ENCODE peak calls at places on chromosomes 11 and 22, in six cellular contexts. One of them, this sample, is unnamed.

GRCh38 chr22:39253427-39254070 is 8.8 kb upstream of the PDGFB start:
- DNase-seq in IMR-90: peak
- DNase-seq in HepG2: no peak
- DNase-seq in K562: peak
- DNase-seq in SK-N-SH: no peak
- DNase-seq in GM12878: no peak
- DNase-seq in this sample: peak

GRCh38 chr11:77517753-77518152 is 43.9 kb upstream of the PAK1 start:
- DNase-seq in IMR-90: no peak
- DNase-seq in HepG2: no peak
- DNase-seq in K562: no peak
- DNase-seq in SK-N-SH: no peak
- DNase-seq in GM12878: no peak
- DNase-seq in this sample: no peak

GRCh38 chr11:108511851-108512474 is 13.8 kb upstream of the POGLUT3 start:
- DNase-seq in IMR-90: peak
- DNase-seq in HepG2: no peak
- DNase-seq in K562: no peak
- DNase-seq in SK-N-SH: no peak
- DNase-seq in GM12878: no peak
- DNase-seq in this sample: no peak

GRCh38 chr11:2751523-2752203 is 51.9 kb upstream of the KCNQ1OT1 start:
- DNase-seq in IMR-90: no peak
- DNase-seq in HepG2: no peak
- DNase-seq in K562: no peak
- DNase-seq in SK-N-SH: no peak
- DNase-seq in GM12878: no peak
- DNase-seq in this sample: no peak

GRCh38 chr11:81303265-81303664 is 1430.4 kb downstream of the FAM181B start:
- DNase-seq in IMR-90: no peak
- DNase-seq in HepG2: no peak
- DNase-seq in K562: no peak
- DNase-seq in SK-N-SH: no peak
- DNase-seq in GM12878: no peak
- DNase-seq in this sample: no peak

GRCh38 chr11:111352935-111353695 is 26.0 kb downstream of the POU2AF1 start:
- DNase-seq in IMR-90: no peak
- DNase-seq in HepG2: no peak
- DNase-seq in K562: no peak
- DNase-seq in SK-N-SH: no peak
- DNase-seq in GM12878: no peak
- DNase-seq in this sample: no peak

GRCh38 chr11:67054851-67055523 is 1.7 kb upstream of the RHOD start:
- DNase-seq in IMR-90: peak
- DNase-seq in HepG2: peak
- DNase-seq in K562: peak
- DNase-seq in SK-N-SH: peak
- DNase-seq in GM12878: no peak
- DNase-seq in this sample: peak

GRCh38 chr11:47973173-47973572 is 7.2 kb upstream of the PTPRJ start:
- DNase-seq in IMR-90: no peak
- DNase-seq in HepG2: no peak
- DNase-seq in K562: no peak
- DNase-seq in SK-N-SH: no peak
- DNase-seq in GM12878: no peak
- DNase-seq in this sample: no peak

GRCh38 chr22:31605851-31606585 is 56.0 kb downstream of the PISD start:
- DNase-seq in IMR-90: no peak
- DNase-seq in HepG2: no peak
- DNase-seq in K562: no peak
- DNase-seq in SK-N-SH: no peak
- DNase-seq in GM12878: no peak
- DNase-seq in this sample: no peak

GRCh38 chr22:29830585-29830984 is 7.5 kb downstream of the ASCC2 start:
- DNase-seq in IMR-90: no peak
- DNase-seq in HepG2: no peak
- DNase-seq in K562: no peak
- DNase-seq in SK-N-SH: no peak
- DNase-seq in GM12878: no peak
- DNase-seq in this sample: no peak

GRCh38 chr11:119774180-119774763 is 45.3 kb upstream of the NECTIN1 start:
- DNase-seq in IMR-90: peak
- DNase-seq in HepG2: peak
- DNase-seq in K562: no peak
- DNase-seq in SK-N-SH: no peak
- DNase-seq in GM12878: no peak
- DNase-seq in this sample: no peak

GRCh38 chr11:78350101-78350645 is 67.4 kb downstream of the GAB2 start:
- DNase-seq in IMR-90: peak
- DNase-seq in HepG2: no peak
- DNase-seq in K562: no peak
- DNase-seq in SK-N-SH: no peak
- DNase-seq in GM12878: peak
- DNase-seq in this sample: no peak

GRCh38 chr11:133500936-133501335 is 31.4 kb downstream of the OPCML start:
- DNase-seq in IMR-90: no peak
- DNase-seq in HepG2: no peak
- DNase-seq in K562: no peak
- DNase-seq in SK-N-SH: no peak
- DNase-seq in GM12878: no peak
- DNase-seq in this sample: no peak

GRCh38 chr11:6219359-6219758 is 14.0 kb downstream of the C11orf42 start:
- DNase-seq in IMR-90: peak
- DNase-seq in HepG2: no peak
- DNase-seq in K562: no peak
- DNase-seq in SK-N-SH: no peak
- DNase-seq in GM12878: no peak
- DNase-seq in this sample: peak

GRCh38 chr11:109553284-109553683 is 131.3 kb downstream of the C11orf87 start:
- DNase-seq in IMR-90: no peak
- DNase-seq in HepG2: no peak
- DNase-seq in K562: no peak
- DNase-seq in SK-N-SH: no peak
- DNase-seq in GM12878: no peak
- DNase-seq in this sample: no peak

GRCh38 chr11:65547446-65548125 is 10.6 kb downstream of the LTBP3 start:
- DNase-seq in IMR-90: no peak
- DNase-seq in HepG2: no peak
- DNase-seq in K562: no peak
- DNase-seq in SK-N-SH: no peak
- DNase-seq in GM12878: no peak
- DNase-seq in this sample: no peak
- TF ChIP-seq SMC3 in IMR-90: no peak
- TF ChIP-seq SMC3 in HepG2: no peak
- TF ChIP-seq SMC3 in K562: no peak
- TF ChIP-seq SMC3 in SK-N-SH: no peak
- TF ChIP-seq SMC3 in GM12878: no peak
- TF ChIP-seq SMC3 in this sample: no peak

GRCh38 chr11:128908391-128909246 is 17.5 kb downstream of the KCNJ5 start:
- DNase-seq in IMR-90: peak
- DNase-seq in HepG2: no peak
- DNase-seq in K562: no peak
- DNase-seq in SK-N-SH: peak
- DNase-seq in GM12878: no peak
- DNase-seq in this sample: peak
- TF ChIP-seq RAD21 in IMR-90: no peak
- TF ChIP-seq RAD21 in HepG2: no peak
- TF ChIP-seq RAD21 in K562: no peak
- TF ChIP-seq RAD21 in SK-N-SH: no peak
- TF ChIP-seq RAD21 in GM12878: no peak
- TF ChIP-seq RAD21 in this sample: no peak

GRCh38 chr22:46148336-46148735 is 2.0 kb upstream of the PPARA start:
- DNase-seq in IMR-90: no peak
- DNase-seq in HepG2: no peak
- DNase-seq in K562: no peak
- DNase-seq in SK-N-SH: no peak
- DNase-seq in GM12878: no peak
- DNase-seq in this sample: no peak

GRCh38 chr22:46147471-46148267 is 2.7 kb upstream of the PPARA start:
- DNase-seq in IMR-90: no peak
- DNase-seq in HepG2: peak
- DNase-seq in K562: no peak
- DNase-seq in SK-N-SH: no peak
- DNase-seq in GM12878: no peak
- DNase-seq in this sample: no peak

GRCh38 chr22:46146329-46146728 is 4.0 kb upstream of the PPARA start:
- DNase-seq in IMR-90: no peak
- DNase-seq in HepG2: no peak
- DNase-seq in K562: no peak
- DNase-seq in SK-N-SH: no peak
- DNase-seq in GM12878: no peak
- DNase-seq in this sample: no peak

GRCh38 chr22:46145896-46146295 is 4.4 kb upstream of the PPARA start:
- DNase-seq in IMR-90: no peak
- DNase-seq in HepG2: no peak
- DNase-seq in K562: no peak
- DNase-seq in SK-N-SH: no peak
- DNase-seq in GM12878: no peak
- DNase-seq in this sample: no peak

GRCh38 chr22:46147061-46147460 is 3.3 kb upstream of the PPARA start:
- DNase-seq in IMR-90: no peak
- DNase-seq in HepG2: no peak
- DNase-seq in K562: no peak
- DNase-seq in SK-N-SH: no peak
- DNase-seq in GM12878: no peak
- DNase-seq in this sample: no peak
- TF ChIP-seq SMC3 in IMR-90: no peak
- TF ChIP-seq SMC3 in HepG2: no peak
- TF ChIP-seq SMC3 in K562: no peak
- TF ChIP-seq SMC3 in SK-N-SH: no peak
- TF ChIP-seq SMC3 in GM12878: no peak
- TF ChIP-seq SMC3 in this sample: no peak

DNA sequence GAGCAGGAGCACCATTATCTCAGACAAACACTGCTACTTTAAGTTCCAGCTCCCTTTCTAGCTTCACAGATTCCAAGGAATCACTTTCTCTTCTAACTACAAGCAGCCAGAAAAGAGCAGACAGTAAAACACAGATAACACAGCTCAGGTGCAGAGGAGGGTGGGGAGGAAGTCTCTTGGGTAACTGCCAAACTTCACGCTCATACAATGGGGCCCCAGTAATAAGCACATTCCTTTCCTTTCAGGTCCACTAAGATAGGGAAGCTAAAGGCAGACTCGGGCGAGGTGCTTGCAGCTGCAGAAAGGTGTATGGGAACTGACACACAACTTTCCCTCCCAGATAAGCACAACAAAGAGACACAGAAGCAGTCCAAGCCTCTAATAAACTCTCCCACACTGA is 69.2 kb upstream of the OR9G4 start:
- DNase-seq in IMR-90: no peak
- DNase-seq in HepG2: no peak
- DNase-seq in K562: no peak
- DNase-seq in SK-N-SH: no peak
- DNase-seq in GM12878: no peak
- DNase-seq in this sample: no peak
- TF ChIP-seq RAD21 in IMR-90: no peak
- TF ChIP-seq RAD21 in HepG2: no peak
- TF ChIP-seq RAD21 in K562: no peak
- TF ChIP-seq RAD21 in SK-N-SH: no peak
- TF ChIP-seq RAD21 in GM12878: no peak
- TF ChIP-seq RAD21 in this sample: no peak

GRCh38 chr11:96219981-96220623 is 122.9 kb downstream of the MAML2 start:
- DNase-seq in IMR-90: peak
- DNase-seq in HepG2: peak
- DNase-seq in K562: no peak
- DNase-seq in SK-N-SH: no peak
- DNase-seq in GM12878: no peak
- DNase-seq in this sample: peak
- TF ChIP-seq SMC3 in IMR-90: peak
- TF ChIP-seq SMC3 in HepG2: no peak
- TF ChIP-seq SMC3 in K562: no peak
- TF ChIP-seq SMC3 in SK-N-SH: no peak
- TF ChIP-seq SMC3 in GM12878: no peak
- TF ChIP-seq SMC3 in this sample: no peak

GRCh38 chr11:60790726-60791125 is 5.6 kb downstream of the MS4A10 start:
- DNase-seq in IMR-90: no peak
- DNase-seq in HepG2: no peak
- DNase-seq in K562: no peak
- DNase-seq in SK-N-SH: no peak
- DNase-seq in GM12878: no peak
- DNase-seq in this sample: no peak

GRCh38 chr11:60795291-60795690 is 10.2 kb downstream of the MS4A10 start:
- DNase-seq in IMR-90: no peak
- DNase-seq in HepG2: no peak
- DNase-seq in K562: no peak
- DNase-seq in SK-N-SH: no peak
- DNase-seq in GM12878: no peak
- DNase-seq in this sample: no peak

GRCh38 chr11:60788401-60789110 is 3.4 kb downstream of the MS4A10 start:
- DNase-seq in IMR-90: no peak
- DNase-seq in HepG2: no peak
- DNase-seq in K562: no peak
- DNase-seq in SK-N-SH: no peak
- DNase-seq in GM12878: no peak
- DNase-seq in this sample: no peak

GRCh38 chr11:60792521-60792920 is 7.4 kb downstream of the MS4A10 start:
- DNase-seq in IMR-90: no peak
- DNase-seq in HepG2: no peak
- DNase-seq in K562: no peak
- DNase-seq in SK-N-SH: no peak
- DNase-seq in GM12878: no peak
- DNase-seq in this sample: no peak

DNA sequence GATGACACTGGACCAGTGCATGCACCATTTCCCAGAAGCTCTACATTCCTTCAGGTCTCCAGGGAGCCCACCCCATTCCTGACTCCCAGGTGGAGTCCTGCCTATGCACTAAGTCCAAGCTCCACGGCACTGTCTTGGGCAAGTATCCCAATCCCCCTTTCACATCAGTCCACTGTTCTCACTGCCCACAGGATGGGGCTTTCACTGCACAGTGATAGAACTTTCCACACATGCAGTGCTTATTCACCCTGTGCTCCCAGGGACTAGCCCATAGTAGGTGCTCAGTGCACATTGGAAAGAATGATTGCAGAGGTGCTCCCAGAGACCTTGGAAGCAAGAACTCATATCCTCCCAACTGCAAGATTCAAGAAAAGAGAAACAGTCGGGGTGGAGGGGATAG is 6.4 kb downstream of the MS4A10 start:
- DNase-seq in IMR-90: no peak
- DNase-seq in HepG2: no peak
- DNase-seq in K562: no peak
- DNase-seq in SK-N-SH: no peak
- DNase-seq in GM12878: no peak
- DNase-seq in this sample: no peak
- TF ChIP-seq RAD21 in IMR-90: no peak
- TF ChIP-seq RAD21 in HepG2: no peak
- TF ChIP-seq RAD21 in K562: no peak
- TF ChIP-seq RAD21 in SK-N-SH: no peak
- TF ChIP-seq RAD21 in GM12878: no peak
- TF ChIP-seq RAD21 in this sample: no peak

GRCh38 chr11:27119396-27119795 is 78.8 kb downstream of the BBOX1 start:
- DNase-seq in IMR-90: no peak
- DNase-seq in HepG2: no peak
- DNase-seq in K562: no peak
- DNase-seq in SK-N-SH: no peak
- DNase-seq in GM12878: no peak
- DNase-seq in this sample: no peak

GRCh38 chr11:27120211-27120610 is 79.6 kb downstream of the BBOX1 start:
- DNase-seq in IMR-90: no peak
- DNase-seq in HepG2: no peak
- DNase-seq in K562: no peak
- DNase-seq in SK-N-SH: no peak
- DNase-seq in GM12878: no peak
- DNase-seq in this sample: no peak

GRCh38 chr11:27116684-27117083 is 76.1 kb downstream of the BBOX1 start:
- DNase-seq in IMR-90: no peak
- DNase-seq in HepG2: no peak
- DNase-seq in K562: no peak
- DNase-seq in SK-N-SH: no peak
- DNase-seq in GM12878: no peak
- DNase-seq in this sample: no peak

GRCh38 chr11:27118371-27118770 is 77.8 kb downstream of the BBOX1 start:
- DNase-seq in IMR-90: peak
- DNase-seq in HepG2: no peak
- DNase-seq in K562: no peak
- DNase-seq in SK-N-SH: no peak
- DNase-seq in GM12878: no peak
- DNase-seq in this sample: no peak
- TF ChIP-seq SMC3 in IMR-90: no peak
- TF ChIP-seq SMC3 in HepG2: no peak
- TF ChIP-seq SMC3 in K562: no peak
- TF ChIP-seq SMC3 in SK-N-SH: no peak
- TF ChIP-seq SMC3 in GM12878: no peak
- TF ChIP-seq SMC3 in this sample: no peak

This sample was measured in A549.